ENCODE peak calls at places on chromosome 12, in six cellular contexts. H, P, Y, O, D and Z are unnamed samples.
A peak's percentile ranks its signal among the peaks of the same experiment; 100 is the strongest.

GRCh38 chr12:111443586-111443985 is 37.9 kb downstream of the SH2B3 start:
- DNase-seq in O (peak; percentile 21), D (peak; percentile 20), H (no peak), P (no peak), Y (no peak), Z (peak; percentile 20)

GRCh38 chr12:121427556-121428055 is 27.7 kb downstream of the RNF34 start:
- DNase-seq in O (no peak), P (no peak), Y (no peak), D (no peak), H (no peak), Z (no peak)

GRCh38 chr12:59650594-59651229 is 54.9 kb downstream of the SLC16A7 start:
- DNase-seq in Y (no peak), H (no peak), O (no peak), P (no peak), D (no peak), Z (no peak)

GRCh38 chr12:113259499-113259953 is 38.3 kb downstream of the TPCN1 start:
- DNase-seq in P (peak; percentile 75), O (peak; percentile 44), Y (peak; percentile 97), D (peak; percentile 85), H (peak; percentile 84), Z (peak; percentile 93)

GRCh38 chr12:130254476-130255276 is 83.0 kb upstream of the PIWIL1 start:
- DNase-seq in H (no peak), O (no peak), P (peak; percentile 91), Y (no peak), D (no peak), Z (no peak)

GRCh38 chr12:48185181-48185919 is 1.9 kb downstream of the CCDC184 start:
- DNase-seq in H (no peak), O (no peak), Y (no peak), D (no peak), P (no peak), Z (no peak)

GRCh38 chr12:94404854-94405253 is 54.8 kb downstream of the CEP83 start:
- DNase-seq in P (no peak), D (no peak), O (no peak), Y (no peak), H (no peak), Z (no peak)

GRCh38 chr12:113220593-113221180 is 577 bp upstream of the TPCN1 start:
- DNase-seq in O (no peak), Y (no peak), P (no peak), D (no peak), H (no peak), Z (no peak)

GRCh38 chr12:110141389-110141788 is 17.2 kb downstream of the IFT81 start:
- DNase-seq in H (peak; percentile 73), P (no peak), Y (peak; percentile 86), D (peak; percentile 67), O (no peak), Z (no peak)

GRCh38 chr12:41055875-41056577 is 132.1 kb upstream of the PDZRN4 start:
- DNase-seq in O (no peak), Y (no peak), H (no peak), P (no peak), D (no peak), Z (no peak)

GRCh38 chr12:87813476-87814234 is 215.5 kb downstream of the C12orf50 start:
- DNase-seq in Y (no peak), D (no peak), P (no peak), O (no peak), H (no peak), Z (no peak)

GRCh38 chr12:120367924-120368788 is 808 bp downstream of the MSI1 start:
- DNase-seq in P (no peak), O (no peak), D (no peak), H (no peak), Y (no peak), Z (no peak)

GRCh38 chr12:22712083-22712482 is 87.1 kb downstream of the ETNK1 start:
- DNase-seq in H (no peak), O (no peak), D (no peak), P (no peak), Y (no peak), Z (no peak)

GRCh38 chr12:79251356-79251755 is 386.8 kb downstream of the SYT1 start:
- DNase-seq in Y (no peak), P (no peak), D (no peak), H (no peak), O (no peak), Z (no peak)

GRCh38 chr12:724194-724855 is 28.1 kb upstream of the WNK1 start:
- DNase-seq in O (no peak), P (no peak), H (no peak), D (no peak), Y (no peak), Z (no peak)

GRCh38 chr12:71900091-71900490 is 38.6 kb upstream of the TPH2 start:
- DNase-seq in H (no peak), Y (no peak), P (no peak), D (no peak), O (no peak), Z (no peak)

GRCh38 chr12:24993756-24994155 is 44.9 kb upstream of the BCAT1 start:
- DNase-seq in D (no peak), Y (no peak), O (no peak), H (no peak), P (no peak), Z (no peak)

GRCh38 chr12:101566318-101566717 is 28.5 kb upstream of the MYBPC1 start:
- DNase-seq in H (no peak), D (no peak), P (no peak), Y (no peak), O (no peak), Z (no peak)

GRCh38 chr12:116619246-116619645 is 60.1 kb downstream of the MAP1LC3B2 start:
- DNase-seq in O (no peak), H (no peak), Y (no peak), D (no peak), P (no peak), Z (no peak)

GRCh38 chr12:44774815-44775411 is 101.2 kb downstream of the NELL2 start:
- DNase-seq in O (peak; percentile 42), P (no peak), Y (no peak), H (no peak), D (no peak), Z (no peak)

GRCh38 chr12:58916153-58916709 is 4.1 kb downstream of the LRIG3 start:
- DNase-seq in D (no peak), P (no peak), Y (no peak), H (no peak), O (no peak), Z (no peak)

GRCh38 chr12:4282892-4283511 is 9.4 kb downstream of the CCND2 start:
- DNase-seq in P (no peak), Y (no peak), O (no peak), D (no peak), H (no peak), Z (no peak)

GRCh38 chr12:125861299-125862281 is 796.4 kb downstream of the AACS start:
- DNase-seq in H (peak; percentile 75), P (no peak), Y (peak; percentile 77), D (peak; percentile 33), O (peak; percentile 42), Z (peak; percentile 69)

GRCh38 chr12:112303004-112303403 is 79.2 kb downstream of the HECTD4 start:
- DNase-seq in O (no peak), P (no peak), Y (no peak), D (no peak), H (no peak), Z (no peak)

GRCh38 chr12:110002691-110003515 is 3.7 kb downstream of the ANKRD13A start:
- DNase-seq in O (no peak), D (no peak), Y (no peak), H (no peak), P (no peak), Z (peak; percentile 61)

GRCh38 chr12:26697217-26697616 is 135.8 kb downstream of the ITPR2 start:
- DNase-seq in P (no peak), Y (no peak), H (no peak), D (no peak), O (no peak), Z (no peak)

GRCh38 chr12:76029982-76030377 is 1.6 kb downstream of the PHLDA1 start:
- DNase-seq in P (no peak), Y (no peak), H (no peak), D (peak; percentile 40), O (no peak), Z (no peak)

GRCh38 chr12:64621257-64621942 is 11.1 kb downstream of the RASSF3 start:
- DNase-seq in D (no peak), Y (no peak), H (peak; percentile 65), O (no peak), P (no peak), Z (no peak)

DNA sequence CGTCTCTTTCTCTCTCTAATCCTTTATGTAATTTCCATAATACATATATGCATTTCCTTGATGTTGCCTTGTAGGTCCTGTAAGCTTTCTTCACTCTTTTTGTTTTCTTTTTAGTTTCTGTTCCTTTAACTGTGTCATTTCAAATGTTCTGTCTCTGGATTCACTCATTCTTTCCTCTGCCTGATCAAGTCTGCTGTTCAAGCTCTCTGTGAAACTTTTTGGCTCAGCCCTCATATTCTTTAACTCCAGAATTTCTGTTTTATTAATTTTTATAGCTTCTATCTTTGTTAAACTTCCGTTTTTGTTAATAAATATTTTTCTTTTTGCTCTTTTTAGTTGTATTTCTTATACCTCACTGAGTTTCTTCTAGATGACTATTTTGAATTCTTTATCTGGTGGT is 321.3 kb upstream of the LMO3 start:
- DNase-seq in Y (no peak), O (no peak), H (no peak), D (no peak), P (no peak), Z (no peak)
- H3K4me1 ChIP-seq in Y (no peaks in the 10 kb centered on the region), O (no peaks in the 10 kb centered on the region), H (no peaks in the 10 kb centered on the region), D (no peaks in the 10 kb centered on the region), P (no peaks in the 10 kb centered on the region), Z (no peaks in the 10 kb centered on the region)

GRCh38 chr12:6282453-6282840 is 28.0 kb upstream of the PLEKHG6 start:
- DNase-seq in O (no peak), D (no peak), H (no peak), P (no peak), Y (no peak), Z (no peak)
- H3K4me1 ChIP-seq in O (peaks cover 42% of the 10 kb centered on the region), D (peaks cover 8% of the 10 kb centered on the region), H (no peaks in the 10 kb centered on the region), P (no peaks in the 10 kb centered on the region), Y (peaks cover 19% of the 10 kb centered on the region), Z (peaks cover 14% of the 10 kb centered on the region)

DNA sequence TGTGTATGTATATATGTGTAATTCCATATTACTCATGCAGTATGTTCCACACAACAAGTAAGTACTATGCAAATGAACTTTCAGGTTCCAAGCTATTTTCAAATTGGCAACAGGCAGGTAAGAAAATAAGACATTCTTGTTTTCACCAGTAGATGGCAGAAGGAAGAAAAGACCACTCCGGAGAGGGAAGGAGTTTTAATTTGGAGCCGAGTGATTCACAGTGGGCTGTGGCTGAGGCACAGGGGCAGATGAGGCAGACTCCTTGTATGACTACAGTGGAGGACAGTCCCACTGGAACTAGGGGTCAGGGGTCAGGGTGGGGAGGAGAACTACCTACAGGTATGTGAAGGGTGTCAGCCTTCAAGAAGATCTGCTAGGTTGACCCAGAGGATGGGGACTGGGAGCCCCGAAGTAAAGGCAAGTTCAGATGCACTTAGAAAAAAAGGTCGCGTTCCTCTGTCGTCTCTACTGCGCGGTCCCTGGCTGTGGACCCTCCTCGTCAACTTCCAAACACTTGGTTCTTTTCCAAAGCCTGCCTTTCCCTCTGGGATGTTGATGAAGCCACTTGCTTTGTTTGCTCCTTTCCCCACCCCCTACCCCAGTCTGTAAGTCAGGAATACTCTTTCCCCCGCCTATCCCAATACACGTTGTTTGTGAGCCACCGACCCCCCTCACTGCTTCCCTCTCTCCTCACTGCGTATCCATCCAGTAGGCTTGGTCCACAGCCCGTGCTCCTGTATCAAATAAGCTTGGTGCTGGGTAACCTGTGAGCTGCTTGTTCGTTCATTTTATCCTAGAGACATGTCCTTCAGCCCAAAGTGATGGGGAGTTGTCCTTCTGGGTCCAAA is 24.1 kb downstream of the DDX47 start:
- DNase-seq in H (peak; percentile 71), O (peak; percentile 36), P (no peak), Y (peak; percentile 54), D (peak; percentile 65), Z (peak; percentile 71)
- H3K4me1 ChIP-seq in H (no peaks in the 10 kb centered on the region), O (peaks cover 26% of the 10 kb centered on the region), P (no peaks in the 10 kb centered on the region), Y (no peaks in the 10 kb centered on the region), D (peaks cover 3% of the 10 kb centered on the region), Z (peaks cover 7% of the 10 kb centered on the region)

GRCh38 chr12:105359840-105360239 is 29.3 kb downstream of the C12orf75 start:
- DNase-seq in Y (no peak), H (no peak), P (no peak), O (no peak), D (no peak), Z (no peak)
- H3K4me1 ChIP-seq in Y (peaks cover 2% of the 10 kb centered on the region), H (peaks cover 6% of the 10 kb centered on the region), P (no peaks in the 10 kb centered on the region), O (peaks cover 13% of the 10 kb centered on the region), D (no peaks in the 10 kb centered on the region), Z (no peaks in the 10 kb centered on the region)